ENCODE peak calls at places on chromosomes 3 and 15, in five cellular contexts. Y, O, E, J and H are unnamed samples.

GRCh38 chr3:47004369-47005211 is 25.1 kb downstream of the NBEAL2 start:
- DNase-seq in J (no peak), E (no peak), Y (no peak), O (no peak), H (no peak)

GRCh38 chr15:96323250-96324162 is 7.0 kb upstream of the NR2F2 start:
- DNase-seq in E (no peak), O (no peak), J (no peak), Y (no peak), H (no peak)

GRCh38 chr3:18900994-18901393 is 247.3 kb upstream of the KCNH8 start:
- DNase-seq in E (no peak), J (no peak), Y (no peak), O (no peak), H (no peak)

GRCh38 chr3:186757686-186758220 is 25.6 kb upstream of the EIF4A2 start:
- DNase-seq in J (no peak), O (no peak), E (no peak), Y (no peak), H (no peak)

GRCh38 chr15:48657891-48658591 is 12.5 kb upstream of the FBN1 start:
- DNase-seq in Y (no peak), J (no peak), O (no peak), E (no peak), H (peak)

GRCh38 chr3:72523409-72524172 is 324.7 kb downstream of the SHQ1 start:
- DNase-seq in Y (no peak), E (no peak), J (peak), O (no peak), H (no peak)

GRCh38 chr3:105232536-105232935 is 134.2 kb upstream of the ALCAM start:
- DNase-seq in Y (no peak), O (no peak), E (no peak), J (no peak), H (no peak)

GRCh38 chr3:108281670-108282069 is 14.7 kb upstream of the HHLA2 start:
- DNase-seq in E (no peak), Y (no peak), J (no peak), O (no peak), H (no peak)

GRCh38 chr3:158522737-158523136 is 48.3 kb upstream of the MLF1 start:
- DNase-seq in Y (no peak), O (no peak), J (no peak), E (no peak), H (no peak)

GRCh38 chr15:100256985-100257650 is 84.7 kb downstream of the ADAMTS17 start:
- DNase-seq in Y (no peak), J (peak), E (no peak), O (no peak), H (no peak)

GRCh38 chr3:185659942-185660921 is 74.1 kb downstream of the SENP2 start:
- DNase-seq in E (peak), J (peak), Y (peak), O (no peak), H (peak)

GRCh38 chr3:116153174-116153573 is 292.1 kb downstream of the LSAMP start:
- DNase-seq in Y (no peak), E (no peak), J (no peak), O (no peak), H (no peak)

GRCh38 chr3:138114431-138114918 is 933 bp downstream of the DZIP1L start:
- DNase-seq in O (no peak), Y (no peak), J (no peak), E (no peak), H (no peak)

GRCh38 chr15:49075876-49076275 is 29.6 kb upstream of the SECISBP2L start:
- DNase-seq in J (no peak), Y (no peak), E (no peak), O (peak), H (no peak)

GRCh38 chr3:177610262-177610661 is 413.0 kb upstream of the TBL1XR1 start:
- DNase-seq in E (no peak), J (no peak), O (no peak), Y (no peak), H (no peak)

GRCh38 chr3:193869221-193870201 is 266.4 kb upstream of the HES1 start:
- DNase-seq in E (peak), J (peak), Y (peak), O (peak), H (no peak)

GRCh38 chr3:78857494-78858111 is 910.2 kb downstream of the ROBO1 start:
- DNase-seq in J (no peak), Y (no peak), E (no peak), O (no peak), H (no peak)

GRCh38 chr3:3665961-3666640 is 133.1 kb upstream of the LRRN1 start:
- DNase-seq in O (no peak), Y (no peak), E (no peak), J (no peak), H (no peak)

GRCh38 chr3:127114337-127115070 is 78.4 kb upstream of the PRR23E start:
- DNase-seq in Y (no peak), O (no peak), J (no peak), E (no peak), H (no peak)

GRCh38 chr15:67788986-67789385 is 36.3 kb upstream of the SKOR1 start:
- DNase-seq in Y (no peak), E (no peak), J (no peak), O (no peak), H (no peak)

GRCh38 chr15:28005004-28005527 is 94.0 kb downstream of the OCA2 start:
- DNase-seq in Y (no peak), O (no peak), J (no peak), E (no peak), H (no peak)

GRCh38 chr3:114226313-114226712 is 11.1 kb downstream of the ZNF80 start:
- DNase-seq in O (no peak), J (no peak), Y (no peak), E (no peak), H (peak)

GRCh38 chr3:46890132-46890531 is 12.6 kb downstream of the PTH1R start:
- DNase-seq in E (no peak), O (no peak), Y (no peak), J (no peak), H (no peak)

GRCh38 chr3:194840661-194841514 is 155.2 kb downstream of the FAM43A start:
- DNase-seq in J (peak), O (no peak), Y (no peak), E (no peak), H (no peak)

GRCh38 chr3:10294030-10294591 is 1.4 kb upstream of the GHRL start:
- DNase-seq in O (no peak), J (no peak), Y (no peak), E (no peak), H (no peak)
- H3K4me3 ChIP-seq in O (no peak), J (no peak), Y (no peak), E (no peak), H (no peak)

DNA sequence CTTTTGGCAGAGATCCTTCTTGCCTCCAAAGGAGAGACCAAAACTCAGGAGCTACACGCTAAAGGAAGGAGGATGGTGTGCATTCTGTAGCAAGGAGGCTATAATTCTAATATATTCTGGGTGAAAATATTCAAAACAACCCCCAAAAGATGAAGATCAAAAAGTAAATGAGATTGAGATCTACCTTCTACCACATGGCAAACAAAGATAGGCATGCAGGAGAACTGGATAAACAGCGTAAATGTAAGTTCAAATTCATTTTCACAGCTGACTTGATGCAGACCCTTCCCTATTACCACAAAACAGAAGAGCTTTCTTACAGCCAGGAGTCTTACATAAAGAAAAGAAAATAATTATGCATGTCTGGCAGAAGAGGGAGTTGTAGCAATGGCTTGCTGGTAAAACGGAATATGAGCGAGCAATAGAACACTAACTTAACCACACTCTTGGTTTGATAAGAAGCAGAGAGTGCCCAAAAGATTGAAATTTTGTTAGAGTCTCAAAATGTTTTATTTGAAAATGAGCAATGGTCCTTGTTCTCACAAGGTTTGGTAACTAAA is 272.7 kb downstream of the MECOM start:
- DNase-seq in E (no peak), J (no peak), O (no peak), Y (no peak), H (no peak)
- H3K4me3 ChIP-seq in E (no peak), J (no peak), O (no peak), Y (no peak), H (no peak)

DNA sequence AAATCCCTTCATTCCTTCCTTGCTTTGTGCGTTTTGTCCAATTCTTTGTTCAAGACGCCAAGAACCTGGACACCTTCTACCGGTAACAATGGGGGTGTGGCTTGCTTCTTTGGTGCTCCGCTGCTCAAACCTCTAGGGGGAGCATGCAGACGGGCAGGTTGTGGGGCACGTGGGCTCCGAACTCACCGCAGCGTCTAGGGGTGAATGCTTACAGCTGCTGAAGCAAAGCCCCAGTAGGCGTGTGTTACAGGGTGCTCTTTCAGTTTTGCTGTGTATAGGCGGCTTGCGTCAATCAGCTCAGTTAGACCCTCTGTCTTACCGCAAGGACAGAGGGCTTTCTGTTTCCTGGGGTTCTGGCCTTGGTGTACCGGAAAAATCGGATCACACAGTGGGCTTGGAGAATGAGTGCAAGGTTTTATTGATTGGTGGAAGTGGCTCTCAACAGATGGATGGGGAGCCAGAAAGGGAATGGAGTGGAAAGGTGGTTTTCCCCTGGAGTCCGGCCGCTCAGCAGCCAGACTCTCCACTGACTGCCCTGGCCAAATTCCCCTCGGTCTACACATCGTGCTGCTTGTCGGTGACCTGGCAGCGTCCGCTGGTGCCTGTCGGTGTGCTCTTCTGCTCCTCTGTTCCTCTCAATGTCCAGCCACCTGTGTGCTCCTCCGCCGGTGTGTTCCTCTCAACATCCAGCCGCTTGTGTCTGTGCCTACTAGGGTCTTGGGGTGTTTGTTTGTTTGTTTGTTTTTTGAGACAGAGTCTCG is 1.2 kb upstream of the LRRC34 start:
- DNase-seq in O (no peak), Y (peak), J (no peak), E (no peak), H (no peak)
- H3K4me3 ChIP-seq in O (no peak), Y (peak), J (peak), E (no peak), H (peak)

GRCh38 chr15:78263907-78264303 is 457 bp upstream of the DNAJA4 start:
- DNase-seq in E (no peak), O (no peak), J (no peak), Y (no peak), H (no peak)
- H3K4me3 ChIP-seq in E (no peak), O (peak), J (peak), Y (no peak), H (peak)

GRCh38 chr3:39136533-39137434 is 16.6 kb downstream of the CSRNP1 start:
- DNase-seq in E (no peak), J (no peak), O (no peak), Y (no peak), H (no peak)
- H3K4me3 ChIP-seq in E (no peak), J (no peak), O (no peak), Y (no peak), H (no peak)

GRCh38 chr15:63194291-63194681 is 4.9 kb downstream of the RAB8B start:
- DNase-seq in O (no peak), J (no peak), Y (no peak), E (no peak), H (no peak)
- H3K4me3 ChIP-seq in O (no peak), J (no peak), Y (no peak), E (no peak), H (no peak)

GRCh38 chr15:90221251-90221900 is 12.4 kb downstream of the CIB1 start:
- DNase-seq in O (no peak), J (peak), E (peak), Y (peak), H (no peak)
- H3K4me3 ChIP-seq in O (no peak), J (no peak), E (no peak), Y (no peak), H (no peak)

GRCh38 chr3:121895121-121895520 is 920 bp downstream of the SLC15A2 start:
- DNase-seq in E (no peak), Y (no peak), J (no peak), O (no peak), H (no peak)
- H3K4me3 ChIP-seq in E (no peak), Y (no peak), J (no peak), O (no peak), H (no peak)

GRCh38 chr3:124837065-124837464 is 50.1 kb downstream of the ITGB5 start:
- DNase-seq in E (no peak), Y (no peak), O (no peak), J (no peak), H (no peak)
- H3K4me3 ChIP-seq in E (no peak), Y (no peak), O (no peak), J (no peak), H (no peak)